ENCODE peak calls at places on chromosomes 1 and 21, in eight cellular contexts. V is A549, U is sigmoid colon, E is right lobe of liver, T is esophagus squamous epithelium, C is breast epithelium, I is H1, J is esophagus muscularis mucosa. X is an unnamed sample.
A peak's percentile ranks its signal among the peaks of the same experiment; 100 is the strongest.

GRCh38 chr1:109306832-109307362 is at the start of gene MYBPHL:
- DNase-seq in V (no peak), U (peak; percentile 36), E (no peak), T (no peak), C (no peak), I (no peak), J (no peak), X (no peak)

GRCh38 chr1:166925791-166926483 is 49.4 kb downstream of the ILDR2 start:
- DNase-seq in V (no peak), U (no peak), E (no peak), T (no peak), C (no peak), I (no peak), J (no peak), X (no peak)

GRCh38 chr1:206925116-206925736 is 3.5 kb upstream of the FCMR start:
- DNase-seq in V (peak; percentile 48), U (no peak), E (peak; percentile 58), T (no peak), C (no peak), I (no peak), J (no peak), X (no peak)

GRCh38 chr1:202201266-202201665 is 7.7 kb downstream of the LGR6 start:
- DNase-seq in V (no peak), U (no peak), E (no peak), T (no peak), C (no peak), I (no peak), J (no peak), X (no peak)

GRCh38 chr1:95084317-95085176 is 11.8 kb upstream of the ALG14 start:
- DNase-seq in V (peak; percentile 46), U (no peak), E (no peak), T (no peak), C (no peak), I (peak; percentile 17), J (no peak), X (peak; percentile 23)

GRCh38 chr1:36304970-36305914 is 926 bp upstream of the SH3D21 start:
- DNase-seq in V (no peak), U (peak; percentile 47), E (peak; percentile 33), T (no peak), C (no peak), I (no peak), J (no peak), X (no peak)

GRCh38 chr1:12397426-12398134 is 167.8 kb downstream of the VPS13D start:
- DNase-seq in V (no peak), U (no peak), E (no peak), T (no peak), C (no peak), I (no peak), J (no peak), X (no peak)

GRCh38 chr1:10082785-10083479 is 50.2 kb downstream of the UBE4B start:
- DNase-seq in V (no peak), U (no peak), E (no peak), T (no peak), C (no peak), I (no peak), J (no peak), X (no peak)

GRCh38 chr21:45499970-45500575 is 42.2 kb downstream of the SLC19A1 start:
- DNase-seq in V (no peak), U (peak; percentile 33), E (peak; percentile 46), T (no peak), C (no peak), I (no peak), J (no peak), X (peak; percentile 11)

GRCh38 chr1:158054721-158055120 is 61.3 kb downstream of the KIRREL1 start:
- DNase-seq in V (no peak), U (no peak), E (no peak), T (no peak), C (no peak), I (no peak), J (no peak), X (no peak)

GRCh38 chr1:158055854-158056253 is 62.4 kb downstream of the KIRREL1 start:
- DNase-seq in V (no peak), U (no peak), E (no peak), T (no peak), C (no peak), I (no peak), J (no peak), X (peak; percentile 37)

GRCh38 chr1:158053276-158053675 is 59.8 kb downstream of the KIRREL1 start:
- DNase-seq in V (no peak), U (no peak), E (no peak), T (no peak), C (no peak), I (no peak), J (no peak), X (no peak)

GRCh38 chr1:158060001-158060400 is 66.6 kb downstream of the KIRREL1 start:
- DNase-seq in V (no peak), U (no peak), E (no peak), T (no peak), C (no peak), I (peak; percentile 23), J (no peak), X (no peak)

DNA sequence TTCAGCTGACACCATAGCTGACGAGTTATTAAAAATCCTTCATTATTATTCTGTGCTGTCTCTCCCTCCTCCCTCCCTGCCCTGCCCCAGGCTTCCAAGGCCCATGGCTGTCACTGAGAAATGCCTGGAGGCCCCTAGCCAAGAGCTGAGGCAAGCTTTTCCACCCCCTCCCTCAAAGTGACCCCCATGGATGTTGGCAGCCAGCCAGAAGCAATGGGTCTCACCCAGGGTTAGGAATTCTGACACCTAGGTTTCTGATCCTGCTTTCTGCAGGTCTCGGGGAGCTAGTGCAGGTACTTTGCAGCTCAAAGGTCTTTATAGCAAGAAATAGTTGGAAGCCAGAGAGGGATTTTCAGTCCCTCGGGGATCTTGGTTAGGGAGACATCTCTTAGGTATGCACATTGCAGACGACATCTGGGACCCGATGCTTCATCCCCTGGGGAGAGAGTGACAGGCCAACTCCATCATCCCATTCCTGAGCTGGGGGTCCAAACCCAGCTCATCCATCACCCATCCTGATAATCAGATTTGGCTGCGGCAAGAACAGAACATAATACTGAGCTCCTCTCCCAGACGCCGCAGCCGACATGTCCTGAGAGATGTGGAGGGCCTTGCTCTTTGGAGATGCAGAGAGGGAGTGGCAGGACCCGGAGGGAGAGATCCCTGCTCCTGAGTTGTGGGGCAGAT is 65.0 kb downstream of the KIRREL1 start:
- DNase-seq in V (no peak), U (no peak), E (no peak), T (no peak), C (no peak), I (no peak), J (no peak), X (no peak)
- TF ChIP-seq POLR2A in V (no peak), U (no peak), E (no peak), T (no peak), C (no peak), I (no peak), J (no peak), X (no peak)

DNA sequence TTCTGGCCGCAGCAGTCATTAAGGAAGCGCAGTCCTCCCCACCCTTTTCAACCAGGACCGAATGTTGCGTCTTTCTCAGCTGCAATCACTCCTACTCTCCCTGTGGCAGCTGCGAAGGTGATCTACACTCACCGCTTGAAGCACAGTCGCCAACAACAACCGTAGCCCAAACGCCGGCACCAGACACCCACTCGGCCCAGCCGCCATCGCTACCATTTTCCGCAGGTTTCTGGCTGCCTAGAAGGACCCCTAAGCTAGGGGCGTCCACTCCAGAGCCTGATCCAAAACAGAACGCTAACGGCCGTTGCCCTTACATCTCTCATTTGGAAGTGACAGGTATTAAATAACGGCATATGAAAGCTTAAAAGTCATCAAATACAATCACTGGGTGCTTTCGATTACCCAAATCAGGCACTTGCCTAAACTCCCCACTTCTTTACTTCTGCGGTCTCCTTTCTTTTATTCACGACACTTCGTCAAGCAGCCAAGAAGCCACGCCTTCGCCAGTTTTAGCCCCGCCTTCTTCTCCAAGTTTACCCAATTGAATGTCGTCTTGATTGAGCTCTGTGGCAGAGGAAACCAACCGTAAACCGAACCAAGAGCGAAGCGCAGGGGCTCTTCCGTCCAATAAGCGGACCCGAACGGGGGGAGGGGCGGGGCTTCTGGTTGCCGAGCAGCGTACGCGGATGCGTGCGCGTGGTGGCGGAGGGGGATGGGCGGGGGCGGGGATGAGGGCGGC is at the start of gene SELENOF:
- DNase-seq in V (peak; percentile 99), U (peak; percentile 99), E (peak; percentile 99), T (peak; percentile 96), C (peak; percentile 98), I (peak; percentile 100), J (peak; percentile 100), X (peak; percentile 99)
- H3K4me1 ChIP-seq in V (peaks cover 16% of the 10 kb centered on the region), U (no peaks in the 10 kb centered on the region), E (peaks cover 12% of the 10 kb centered on the region), T (peaks cover 5% of the 10 kb centered on the region), C (no peaks in the 10 kb centered on the region), I (peaks cover 2% of the 10 kb centered on the region), J (peaks cover 45% of the 10 kb centered on the region), X (no peaks in the 10 kb centered on the region)

GRCh38 chr21:22758478-22758877 is 1760.3 kb downstream of the NCAM2 start:
- DNase-seq in V (no peak), U (no peak), E (no peak), T (no peak), C (no peak), I (no peak), J (no peak), X (no peak)

GRCh38 chr21:22764222-22764621 is 1766.0 kb downstream of the NCAM2 start:
- DNase-seq in V (no peak), U (no peak), E (no peak), T (no peak), C (no peak), I (no peak), J (no peak), X (no peak)

GRCh38 chr21:22762463-22762862 is 1764.3 kb downstream of the NCAM2 start:
- DNase-seq in V (no peak), U (no peak), E (no peak), T (no peak), C (no peak), I (no peak), J (no peak), X (no peak)

DNA sequence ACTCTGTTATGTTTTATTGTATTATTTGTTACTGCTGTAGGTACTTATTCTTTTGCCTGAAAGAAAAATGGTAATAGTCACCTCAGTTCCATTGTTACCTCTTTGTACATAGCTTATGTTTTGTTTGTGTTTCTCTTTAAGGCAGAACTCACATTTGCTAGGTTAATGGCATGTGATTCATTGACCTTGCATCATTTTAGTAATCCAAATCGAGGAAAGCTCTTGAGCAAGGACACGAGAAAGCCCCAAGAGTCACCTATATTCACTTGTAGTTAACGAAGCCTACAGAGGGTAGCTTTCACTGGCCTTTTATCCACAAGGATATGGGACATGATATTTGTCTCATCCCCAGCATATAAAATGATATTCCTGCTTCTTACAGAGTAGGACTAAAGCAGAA is 1765.2 kb downstream of the NCAM2 start:
- DNase-seq in V (no peak), U (no peak), E (no peak), T (no peak), C (no peak), I (no peak), J (no peak), X (no peak)
- TF ChIP-seq CTCF in V (no peak), U (no peak), E (no peak), T (no peak), C (no peak), I (no peak), J (no peak), X (no peak)

GRCh38 chr1:204524986-204525385 is 8.8 kb downstream of the MDM4 start:
- DNase-seq in V (no peak), U (no peak), E (no peak), T (no peak), C (no peak), I (no peak), J (no peak), X (no peak)

GRCh38 chr1:204516180-204516879 is at the start of gene MDM4:
- DNase-seq in V (peak; percentile 99), U (peak; percentile 96), E (peak; percentile 95), T (peak; percentile 77), C (peak; percentile 84), I (peak; percentile 90), J (peak; percentile 98), X (peak; percentile 89)

GRCh38 chr1:204523605-204524215 is 7.5 kb downstream of the MDM4 start:
- DNase-seq in V (peak; percentile 62), U (no peak), E (no peak), T (no peak), C (no peak), I (no peak), J (no peak), X (no peak)

GRCh38 chr1:204520834-204521709 is 4.9 kb downstream of the MDM4 start:
- DNase-seq in V (no peak), U (no peak), E (no peak), T (no peak), C (no peak), I (no peak), J (no peak), X (no peak)
- TF ChIP-seq POLR2A in V (no peak), U (no peak), E (no peak), T (no peak), C (no peak), I (no peak), J (no peak), X (no peak)

X was measured in uterus.